ENCODE peak calls at places on chromosomes 5 and 9, in eight cellular contexts. One of them, this sample, is unnamed.

GRCh38 chr9:81372628-81373191 is 316.6 kb downstream of the TLE1 start:
- DNase-seq in fibroblast of lung: no peak
- DNase-seq in CD8-positive, alpha-beta T cell: no peak
- DNase-seq in ovary: no peak
- DNase-seq in stimulated activated CD4-positive, alpha-beta T cell treated with anti-CD3 and anti-CD28 coated beads, Interleukin-4, amount 100 ng/mL, for 4 hours: no peak
- DNase-seq in ELR: no peak
- DNase-seq in activated T-cell treated with anti-CD3 and anti-CD28 coated beads for 1 hour: no peak
- DNase-seq in Caco-2: no peak
- DNase-seq in this sample: no peak

GRCh38 chr5:87754009-87754757 is 341.5 kb upstream of the CCNH start:
- DNase-seq in ovary: no peak
- DNase-seq in CD8-positive, alpha-beta T cell: no peak
- DNase-seq in Caco-2: no peak
- DNase-seq in ELR: no peak
- DNase-seq in stimulated activated CD4-positive, alpha-beta T cell treated with anti-CD3 and anti-CD28 coated beads, Interleukin-4, amount 100 ng/mL, for 4 hours: no peak
- DNase-seq in fibroblast of lung: no peak
- DNase-seq in activated T-cell treated with anti-CD3 and anti-CD28 coated beads for 1 hour: no peak
- DNase-seq in this sample: no peak

GRCh38 chr5:72107874-72108199 is 562 bp downstream of the MAP1B start:
- DNase-seq in fibroblast of lung: no peak
- DNase-seq in activated T-cell treated with anti-CD3 and anti-CD28 coated beads for 1 hour: no peak
- DNase-seq in Caco-2: peak
- DNase-seq in CD8-positive, alpha-beta T cell: no peak
- DNase-seq in stimulated activated CD4-positive, alpha-beta T cell treated with anti-CD3 and anti-CD28 coated beads, Interleukin-4, amount 100 ng/mL, for 4 hours: no peak
- DNase-seq in ovary: no peak
- DNase-seq in ELR: no peak
- DNase-seq in this sample: no peak

GRCh38 chr9:126222363-126222834 is 104.2 kb upstream of the MVB12B start:
- DNase-seq in ovary: no peak
- DNase-seq in stimulated activated CD4-positive, alpha-beta T cell treated with anti-CD3 and anti-CD28 coated beads, Interleukin-4, amount 100 ng/mL, for 4 hours: no peak
- DNase-seq in CD8-positive, alpha-beta T cell: no peak
- DNase-seq in fibroblast of lung: no peak
- DNase-seq in ELR: no peak
- DNase-seq in activated T-cell treated with anti-CD3 and anti-CD28 coated beads for 1 hour: no peak
- DNase-seq in Caco-2: no peak
- DNase-seq in this sample: no peak

GRCh38 chr5:96790851-96791513 is 16.8 kb downstream of the ERAP1 start:
- DNase-seq in Caco-2: no peak
- DNase-seq in ELR: peak
- DNase-seq in fibroblast of lung: peak
- DNase-seq in stimulated activated CD4-positive, alpha-beta T cell treated with anti-CD3 and anti-CD28 coated beads, Interleukin-4, amount 100 ng/mL, for 4 hours: no peak
- DNase-seq in CD8-positive, alpha-beta T cell: no peak
- DNase-seq in activated T-cell treated with anti-CD3 and anti-CD28 coated beads for 1 hour: no peak
- DNase-seq in ovary: no peak
- DNase-seq in this sample: no peak

GRCh38 chr9:128628471-128629048 is 28.1 kb downstream of the DYNC2I2 start:
- DNase-seq in stimulated activated CD4-positive, alpha-beta T cell treated with anti-CD3 and anti-CD28 coated beads, Interleukin-4, amount 100 ng/mL, for 4 hours: no peak
- DNase-seq in Caco-2: peak
- DNase-seq in fibroblast of lung: no peak
- DNase-seq in CD8-positive, alpha-beta T cell: no peak
- DNase-seq in ovary: no peak
- DNase-seq in ELR: no peak
- DNase-seq in activated T-cell treated with anti-CD3 and anti-CD28 coated beads for 1 hour: no peak
- DNase-seq in this sample: no peak

GRCh38 chr5:120293796-120294195 is 170.3 kb upstream of the PRR16 start:
- DNase-seq in stimulated activated CD4-positive, alpha-beta T cell treated with anti-CD3 and anti-CD28 coated beads, Interleukin-4, amount 100 ng/mL, for 4 hours: no peak
- DNase-seq in ovary: no peak
- DNase-seq in CD8-positive, alpha-beta T cell: no peak
- DNase-seq in fibroblast of lung: peak
- DNase-seq in Caco-2: no peak
- DNase-seq in activated T-cell treated with anti-CD3 and anti-CD28 coated beads for 1 hour: no peak
- DNase-seq in ELR: peak
- DNase-seq in this sample: no peak

GRCh38 chr9:109506097-109506712 is 8.1 kb upstream of the PTPN3 start:
- DNase-seq in ELR: no peak
- DNase-seq in activated T-cell treated with anti-CD3 and anti-CD28 coated beads for 1 hour: no peak
- DNase-seq in fibroblast of lung: no peak
- DNase-seq in ovary: no peak
- DNase-seq in Caco-2: peak
- DNase-seq in stimulated activated CD4-positive, alpha-beta T cell treated with anti-CD3 and anti-CD28 coated beads, Interleukin-4, amount 100 ng/mL, for 4 hours: no peak
- DNase-seq in CD8-positive, alpha-beta T cell: no peak
- DNase-seq in this sample: no peak

GRCh38 chr9:77820293-77820954 is 172.3 kb upstream of the GNA14 start:
- DNase-seq in fibroblast of lung: peak
- DNase-seq in activated T-cell treated with anti-CD3 and anti-CD28 coated beads for 1 hour: no peak
- DNase-seq in stimulated activated CD4-positive, alpha-beta T cell treated with anti-CD3 and anti-CD28 coated beads, Interleukin-4, amount 100 ng/mL, for 4 hours: no peak
- DNase-seq in CD8-positive, alpha-beta T cell: no peak
- DNase-seq in ELR: peak
- DNase-seq in ovary: no peak
- DNase-seq in Caco-2: no peak
- DNase-seq in this sample: no peak

GRCh38 chr5:40842351-40842750 is 1.2 kb downstream of the CARD6 start:
- DNase-seq in activated T-cell treated with anti-CD3 and anti-CD28 coated beads for 1 hour: no peak
- DNase-seq in ovary: no peak
- DNase-seq in Caco-2: no peak
- DNase-seq in CD8-positive, alpha-beta T cell: no peak
- DNase-seq in fibroblast of lung: peak
- DNase-seq in stimulated activated CD4-positive, alpha-beta T cell treated with anti-CD3 and anti-CD28 coated beads, Interleukin-4, amount 100 ng/mL, for 4 hours: no peak
- DNase-seq in ELR: peak
- DNase-seq in this sample: no peak

GRCh38 chr5:127517110-127517479 is 345 bp upstream of the PRRC1 start:
- DNase-seq in activated T-cell treated with anti-CD3 and anti-CD28 coated beads for 1 hour: no peak
- DNase-seq in ELR: no peak
- DNase-seq in Caco-2: no peak
- DNase-seq in CD8-positive, alpha-beta T cell: no peak
- DNase-seq in stimulated activated CD4-positive, alpha-beta T cell treated with anti-CD3 and anti-CD28 coated beads, Interleukin-4, amount 100 ng/mL, for 4 hours: no peak
- DNase-seq in ovary: no peak
- DNase-seq in fibroblast of lung: no peak
- DNase-seq in this sample: no peak

GRCh38 chr5:84623034-84623433 is 238.4 kb upstream of the EDIL3 start:
- DNase-seq in stimulated activated CD4-positive, alpha-beta T cell treated with anti-CD3 and anti-CD28 coated beads, Interleukin-4, amount 100 ng/mL, for 4 hours: no peak
- DNase-seq in fibroblast of lung: no peak
- DNase-seq in CD8-positive, alpha-beta T cell: no peak
- DNase-seq in ovary: no peak
- DNase-seq in activated T-cell treated with anti-CD3 and anti-CD28 coated beads for 1 hour: no peak
- DNase-seq in ELR: no peak
- DNase-seq in Caco-2: no peak
- DNase-seq in this sample: no peak

GRCh38 chr5:142427529-142427928 is 102.7 kb upstream of the SPRY4 start:
- DNase-seq in fibroblast of lung: no peak
- DNase-seq in CD8-positive, alpha-beta T cell: no peak
- DNase-seq in Caco-2: no peak
- DNase-seq in activated T-cell treated with anti-CD3 and anti-CD28 coated beads for 1 hour: no peak
- DNase-seq in ovary: no peak
- DNase-seq in ELR: no peak
- DNase-seq in stimulated activated CD4-positive, alpha-beta T cell treated with anti-CD3 and anti-CD28 coated beads, Interleukin-4, amount 100 ng/mL, for 4 hours: no peak
- DNase-seq in this sample: no peak

GRCh38 chr5:16983022-16983639 is 47.0 kb upstream of the MYO10 start:
- DNase-seq in CD8-positive, alpha-beta T cell: no peak
- DNase-seq in ELR: peak
- DNase-seq in ovary: no peak
- DNase-seq in stimulated activated CD4-positive, alpha-beta T cell treated with anti-CD3 and anti-CD28 coated beads, Interleukin-4, amount 100 ng/mL, for 4 hours: no peak
- DNase-seq in fibroblast of lung: no peak
- DNase-seq in Caco-2: no peak
- DNase-seq in activated T-cell treated with anti-CD3 and anti-CD28 coated beads for 1 hour: no peak
- DNase-seq in this sample: no peak

GRCh38 chr9:85420750-85421149 is 321.0 kb downstream of the AGTPBP1 start:
- DNase-seq in ovary: no peak
- DNase-seq in ELR: no peak
- DNase-seq in fibroblast of lung: no peak
- DNase-seq in CD8-positive, alpha-beta T cell: no peak
- DNase-seq in stimulated activated CD4-positive, alpha-beta T cell treated with anti-CD3 and anti-CD28 coated beads, Interleukin-4, amount 100 ng/mL, for 4 hours: no peak
- DNase-seq in activated T-cell treated with anti-CD3 and anti-CD28 coated beads for 1 hour: no peak
- DNase-seq in Caco-2: no peak
- DNase-seq in this sample: no peak

GRCh38 chr9:110278080-110278707 is 21.9 kb upstream of the TXN start:
- DNase-seq in fibroblast of lung: no peak
- DNase-seq in activated T-cell treated with anti-CD3 and anti-CD28 coated beads for 1 hour: no peak
- DNase-seq in ELR: peak
- DNase-seq in Caco-2: no peak
- DNase-seq in ovary: no peak
- DNase-seq in stimulated activated CD4-positive, alpha-beta T cell treated with anti-CD3 and anti-CD28 coated beads, Interleukin-4, amount 100 ng/mL, for 4 hours: no peak
- DNase-seq in CD8-positive, alpha-beta T cell: no peak
- DNase-seq in this sample: no peak

GRCh38 chr9:25449503-25449902 is 228.7 kb downstream of the TUSC1 start:
- DNase-seq in fibroblast of lung: no peak
- DNase-seq in ovary: no peak
- DNase-seq in CD8-positive, alpha-beta T cell: no peak
- DNase-seq in stimulated activated CD4-positive, alpha-beta T cell treated with anti-CD3 and anti-CD28 coated beads, Interleukin-4, amount 100 ng/mL, for 4 hours: no peak
- DNase-seq in activated T-cell treated with anti-CD3 and anti-CD28 coated beads for 1 hour: no peak
- DNase-seq in ELR: no peak
- DNase-seq in Caco-2: no peak
- DNase-seq in this sample: no peak

GRCh38 chr5:61532983-61533382 is 200.9 kb downstream of the ZSWIM6 start:
- DNase-seq in fibroblast of lung: no peak
- DNase-seq in activated T-cell treated with anti-CD3 and anti-CD28 coated beads for 1 hour: no peak
- DNase-seq in Caco-2: no peak
- DNase-seq in ovary: no peak
- DNase-seq in ELR: no peak
- DNase-seq in CD8-positive, alpha-beta T cell: no peak
- DNase-seq in stimulated activated CD4-positive, alpha-beta T cell treated with anti-CD3 and anti-CD28 coated beads, Interleukin-4, amount 100 ng/mL, for 4 hours: no peak
- DNase-seq in this sample: no peak

GRCh38 chr9:130023147-130023787 is 19.7 kb downstream of the FNBP1 start:
- DNase-seq in ELR: no peak
- DNase-seq in stimulated activated CD4-positive, alpha-beta T cell treated with anti-CD3 and anti-CD28 coated beads, Interleukin-4, amount 100 ng/mL, for 4 hours: no peak
- DNase-seq in activated T-cell treated with anti-CD3 and anti-CD28 coated beads for 1 hour: no peak
- DNase-seq in fibroblast of lung: no peak
- DNase-seq in CD8-positive, alpha-beta T cell: no peak
- DNase-seq in Caco-2: no peak
- DNase-seq in ovary: no peak
- DNase-seq in this sample: peak

GRCh38 chr5:125497651-125498050 is 751.2 kb upstream of the ZNF608 start:
- DNase-seq in ovary: no peak
- DNase-seq in activated T-cell treated with anti-CD3 and anti-CD28 coated beads for 1 hour: no peak
- DNase-seq in Caco-2: no peak
- DNase-seq in CD8-positive, alpha-beta T cell: no peak
- DNase-seq in ELR: no peak
- DNase-seq in fibroblast of lung: no peak
- DNase-seq in stimulated activated CD4-positive, alpha-beta T cell treated with anti-CD3 and anti-CD28 coated beads, Interleukin-4, amount 100 ng/mL, for 4 hours: no peak
- DNase-seq in this sample: no peak

GRCh38 chr5:71533142-71533541 is 54.0 kb upstream of the MCCC2 start:
- DNase-seq in Caco-2: no peak
- DNase-seq in activated T-cell treated with anti-CD3 and anti-CD28 coated beads for 1 hour: no peak
- DNase-seq in ovary: no peak
- DNase-seq in fibroblast of lung: peak
- DNase-seq in CD8-positive, alpha-beta T cell: no peak
- DNase-seq in ELR: peak
- DNase-seq in stimulated activated CD4-positive, alpha-beta T cell treated with anti-CD3 and anti-CD28 coated beads, Interleukin-4, amount 100 ng/mL, for 4 hours: no peak
- DNase-seq in this sample: no peak

GRCh38 chr5:156963125-156963524 is at the start of gene TIMD4:
- DNase-seq in Caco-2: no peak
- DNase-seq in activated T-cell treated with anti-CD3 and anti-CD28 coated beads for 1 hour: no peak
- DNase-seq in stimulated activated CD4-positive, alpha-beta T cell treated with anti-CD3 and anti-CD28 coated beads, Interleukin-4, amount 100 ng/mL, for 4 hours: no peak
- DNase-seq in ELR: no peak
- DNase-seq in fibroblast of lung: no peak
- DNase-seq in ovary: no peak
- DNase-seq in CD8-positive, alpha-beta T cell: no peak
- DNase-seq in this sample: no peak

GRCh38 chr9:134372621-134373267 is 46.5 kb downstream of the RXRA start:
- DNase-seq in Caco-2: no peak
- DNase-seq in ovary: no peak
- DNase-seq in fibroblast of lung: no peak
- DNase-seq in ELR: peak
- DNase-seq in activated T-cell treated with anti-CD3 and anti-CD28 coated beads for 1 hour: no peak
- DNase-seq in stimulated activated CD4-positive, alpha-beta T cell treated with anti-CD3 and anti-CD28 coated beads, Interleukin-4, amount 100 ng/mL, for 4 hours: no peak
- DNase-seq in CD8-positive, alpha-beta T cell: no peak
- DNase-seq in this sample: no peak

GRCh38 chr9:78210841-78211301 is 25.0 kb upstream of the CEP78 start:
- DNase-seq in Caco-2: no peak
- DNase-seq in ovary: no peak
- DNase-seq in fibroblast of lung: no peak
- DNase-seq in activated T-cell treated with anti-CD3 and anti-CD28 coated beads for 1 hour: no peak
- DNase-seq in ELR: no peak
- DNase-seq in stimulated activated CD4-positive, alpha-beta T cell treated with anti-CD3 and anti-CD28 coated beads, Interleukin-4, amount 100 ng/mL, for 4 hours: no peak
- DNase-seq in CD8-positive, alpha-beta T cell: no peak
- DNase-seq in this sample: no peak

GRCh38 chr5:102811962-102812361 is 56.9 kb downstream of the PAM start:
- DNase-seq in ovary: no peak
- DNase-seq in fibroblast of lung: peak
- DNase-seq in Caco-2: no peak
- DNase-seq in stimulated activated CD4-positive, alpha-beta T cell treated with anti-CD3 and anti-CD28 coated beads, Interleukin-4, amount 100 ng/mL, for 4 hours: no peak
- DNase-seq in activated T-cell treated with anti-CD3 and anti-CD28 coated beads for 1 hour: no peak
- DNase-seq in CD8-positive, alpha-beta T cell: no peak
- DNase-seq in ELR: peak
- DNase-seq in this sample: no peak

GRCh38 chr5:150106669-150107068 is 20.3 kb upstream of the CSF1R start:
- DNase-seq in CD8-positive, alpha-beta T cell: no peak
- DNase-seq in stimulated activated CD4-positive, alpha-beta T cell treated with anti-CD3 and anti-CD28 coated beads, Interleukin-4, amount 100 ng/mL, for 4 hours: no peak
- DNase-seq in fibroblast of lung: no peak
- DNase-seq in ELR: no peak
- DNase-seq in ovary: no peak
- DNase-seq in Caco-2: no peak
- DNase-seq in activated T-cell treated with anti-CD3 and anti-CD28 coated beads for 1 hour: no peak
- DNase-seq in this sample: no peak

GRCh38 chr5:115894342-115894741 is 52.6 kb downstream of the AP3S1 start:
- DNase-seq in ovary: no peak
- DNase-seq in Caco-2: no peak
- DNase-seq in stimulated activated CD4-positive, alpha-beta T cell treated with anti-CD3 and anti-CD28 coated beads, Interleukin-4, amount 100 ng/mL, for 4 hours: no peak
- DNase-seq in CD8-positive, alpha-beta T cell: no peak
- DNase-seq in activated T-cell treated with anti-CD3 and anti-CD28 coated beads for 1 hour: no peak
- DNase-seq in fibroblast of lung: no peak
- DNase-seq in ELR: peak
- DNase-seq in this sample: no peak

GRCh38 chr9:134408939-134409737 is 82.9 kb downstream of the RXRA start:
- DNase-seq in ovary: no peak
- DNase-seq in stimulated activated CD4-positive, alpha-beta T cell treated with anti-CD3 and anti-CD28 coated beads, Interleukin-4, amount 100 ng/mL, for 4 hours: no peak
- DNase-seq in Caco-2: no peak
- DNase-seq in fibroblast of lung: no peak
- DNase-seq in CD8-positive, alpha-beta T cell: no peak
- DNase-seq in activated T-cell treated with anti-CD3 and anti-CD28 coated beads for 1 hour: no peak
- DNase-seq in ELR: no peak
- DNase-seq in this sample: no peak

GRCh38 chr9:9054354-9054992 is 1254.9 kb upstream of the DMAC1 start:
- DNase-seq in ELR: no peak
- DNase-seq in Caco-2: no peak
- DNase-seq in fibroblast of lung: no peak
- DNase-seq in stimulated activated CD4-positive, alpha-beta T cell treated with anti-CD3 and anti-CD28 coated beads, Interleukin-4, amount 100 ng/mL, for 4 hours: no peak
- DNase-seq in activated T-cell treated with anti-CD3 and anti-CD28 coated beads for 1 hour: no peak
- DNase-seq in ovary: no peak
- DNase-seq in CD8-positive, alpha-beta T cell: no peak
- DNase-seq in this sample: no peak

GRCh38 chr9:34633851-34634550 is 3.6 kb downstream of the SIGMAR1 start:
- DNase-seq in Caco-2: peak
- DNase-seq in fibroblast of lung: peak
- DNase-seq in stimulated activated CD4-positive, alpha-beta T cell treated with anti-CD3 and anti-CD28 coated beads, Interleukin-4, amount 100 ng/mL, for 4 hours: peak
- DNase-seq in activated T-cell treated with anti-CD3 and anti-CD28 coated beads for 1 hour: peak
- DNase-seq in ELR: peak
- DNase-seq in ovary: peak
- DNase-seq in CD8-positive, alpha-beta T cell: peak
- DNase-seq in this sample: peak

GRCh38 chr5:66829826-66830225 is 233.6 kb downstream of the MAST4 start:
- DNase-seq in ovary: no peak
- DNase-seq in Caco-2: no peak
- DNase-seq in ELR: peak
- DNase-seq in CD8-positive, alpha-beta T cell: no peak
- DNase-seq in fibroblast of lung: no peak
- DNase-seq in stimulated activated CD4-positive, alpha-beta T cell treated with anti-CD3 and anti-CD28 coated beads, Interleukin-4, amount 100 ng/mL, for 4 hours: no peak
- DNase-seq in activated T-cell treated with anti-CD3 and anti-CD28 coated beads for 1 hour: no peak
- DNase-seq in this sample: no peak

GRCh38 chr9:1604942-1605560 is 410.1 kb upstream of the SMARCA2 start:
- DNase-seq in CD8-positive, alpha-beta T cell: no peak
- DNase-seq in activated T-cell treated with anti-CD3 and anti-CD28 coated beads for 1 hour: no peak
- DNase-seq in stimulated activated CD4-positive, alpha-beta T cell treated with anti-CD3 and anti-CD28 coated beads, Interleukin-4, amount 100 ng/mL, for 4 hours: no peak
- DNase-seq in fibroblast of lung: peak
- DNase-seq in ovary: no peak
- DNase-seq in Caco-2: peak
- DNase-seq in ELR: peak
- DNase-seq in this sample: peak

GRCh38 chr5:83955916-83956315 is 235.3 kb upstream of the HAPLN1 start:
- DNase-seq in stimulated activated CD4-positive, alpha-beta T cell treated with anti-CD3 and anti-CD28 coated beads, Interleukin-4, amount 100 ng/mL, for 4 hours: no peak
- DNase-seq in fibroblast of lung: peak
- DNase-seq in ELR: peak
- DNase-seq in CD8-positive, alpha-beta T cell: no peak
- DNase-seq in activated T-cell treated with anti-CD3 and anti-CD28 coated beads for 1 hour: no peak
- DNase-seq in ovary: no peak
- DNase-seq in Caco-2: no peak
- DNase-seq in this sample: no peak

This sample was measured in Karpas-422.